ENCODE peak calls at places on chromosome 1, in nine cellular contexts. One of them, this sample, is unnamed.

GRCh38 chr1:162210171-162210570 is 140.7 kb downstream of the NOS1AP start:
- DNase-seq in HuH-7.5: no peak
- DNase-seq in head of caudate nucleus: no peak
- DNase-seq in fibroblast of mammary gland: no peak
- DNase-seq in naive thymus-derived CD4-positive, alpha-beta T cell: no peak
- DNase-seq in stimulated activated CD4-positive, alpha-beta T cell treated with anti-CD3 and anti-CD28 coated beads, Interleukin-4, amount 100 ng/mL, for 24 hours: no peak
- DNase-seq in stimulated activated CD8-positive, alpha-beta memory T cell treated with anti-CD3 and anti-CD28 coated beads, Interleukin-15, amount 100 ng/mL, for 24 hours: no peak
- DNase-seq in NCI-H345: no peak
- DNase-seq in NCI-H524: no peak
- DNase-seq in this sample: no peak

GRCh38 chr1:38082678-38083317 is 36.2 kb upstream of the POU3F1 start:
- DNase-seq in HuH-7.5: no peak
- DNase-seq in head of caudate nucleus: no peak
- DNase-seq in fibroblast of mammary gland: no peak
- DNase-seq in naive thymus-derived CD4-positive, alpha-beta T cell: no peak
- DNase-seq in stimulated activated CD4-positive, alpha-beta T cell treated with anti-CD3 and anti-CD28 coated beads, Interleukin-4, amount 100 ng/mL, for 24 hours: no peak
- DNase-seq in stimulated activated CD8-positive, alpha-beta memory T cell treated with anti-CD3 and anti-CD28 coated beads, Interleukin-15, amount 100 ng/mL, for 24 hours: no peak
- DNase-seq in NCI-H345: no peak
- DNase-seq in NCI-H524: peak; percentile 9
- DNase-seq in this sample: no peak

GRCh38 chr1:53411541-53412152 is 47.6 kb upstream of the DMRTB1 start:
- DNase-seq in HuH-7.5: no peak
- DNase-seq in head of caudate nucleus: no peak
- DNase-seq in fibroblast of mammary gland: no peak
- DNase-seq in naive thymus-derived CD4-positive, alpha-beta T cell: no peak
- DNase-seq in stimulated activated CD4-positive, alpha-beta T cell treated with anti-CD3 and anti-CD28 coated beads, Interleukin-4, amount 100 ng/mL, for 24 hours: no peak
- DNase-seq in stimulated activated CD8-positive, alpha-beta memory T cell treated with anti-CD3 and anti-CD28 coated beads, Interleukin-15, amount 100 ng/mL, for 24 hours: no peak
- DNase-seq in NCI-H345: no peak
- DNase-seq in NCI-H524: no peak
- DNase-seq in this sample: no peak

GRCh38 chr1:151820940-151821339 is 10.7 kb downstream of the RORC start:
- DNase-seq in HuH-7.5: no peak
- DNase-seq in head of caudate nucleus: no peak
- DNase-seq in fibroblast of mammary gland: no peak
- DNase-seq in naive thymus-derived CD4-positive, alpha-beta T cell: no peak
- DNase-seq in stimulated activated CD4-positive, alpha-beta T cell treated with anti-CD3 and anti-CD28 coated beads, Interleukin-4, amount 100 ng/mL, for 24 hours: no peak
- DNase-seq in stimulated activated CD8-positive, alpha-beta memory T cell treated with anti-CD3 and anti-CD28 coated beads, Interleukin-15, amount 100 ng/mL, for 24 hours: no peak
- DNase-seq in NCI-H345: peak; percentile 71
- DNase-seq in NCI-H524: peak; percentile 48
- DNase-seq in this sample: peak; percentile 68

GRCh38 chr1:227654431-227654830 is 80.7 kb downstream of the JMJD4 start:
- DNase-seq in HuH-7.5: no peak
- DNase-seq in head of caudate nucleus: no peak
- DNase-seq in fibroblast of mammary gland: peak; percentile 6
- DNase-seq in naive thymus-derived CD4-positive, alpha-beta T cell: no peak
- DNase-seq in stimulated activated CD4-positive, alpha-beta T cell treated with anti-CD3 and anti-CD28 coated beads, Interleukin-4, amount 100 ng/mL, for 24 hours: no peak
- DNase-seq in stimulated activated CD8-positive, alpha-beta memory T cell treated with anti-CD3 and anti-CD28 coated beads, Interleukin-15, amount 100 ng/mL, for 24 hours: no peak
- DNase-seq in NCI-H345: no peak
- DNase-seq in NCI-H524: no peak
- DNase-seq in this sample: no peak

GRCh38 chr1:69863704-69864103 is 296.0 kb downstream of the LRRC7 start:
- DNase-seq in HuH-7.5: no peak
- DNase-seq in head of caudate nucleus: no peak
- DNase-seq in fibroblast of mammary gland: no peak
- DNase-seq in naive thymus-derived CD4-positive, alpha-beta T cell: no peak
- DNase-seq in stimulated activated CD4-positive, alpha-beta T cell treated with anti-CD3 and anti-CD28 coated beads, Interleukin-4, amount 100 ng/mL, for 24 hours: no peak
- DNase-seq in stimulated activated CD8-positive, alpha-beta memory T cell treated with anti-CD3 and anti-CD28 coated beads, Interleukin-15, amount 100 ng/mL, for 24 hours: no peak
- DNase-seq in NCI-H345: no peak
- DNase-seq in NCI-H524: no peak
- DNase-seq in this sample: no peak

GRCh38 chr1:38776466-38776865 is 83.1 kb downstream of the RRAGC start:
- DNase-seq in HuH-7.5: no peak
- DNase-seq in head of caudate nucleus: no peak
- DNase-seq in fibroblast of mammary gland: no peak
- DNase-seq in naive thymus-derived CD4-positive, alpha-beta T cell: no peak
- DNase-seq in stimulated activated CD4-positive, alpha-beta T cell treated with anti-CD3 and anti-CD28 coated beads, Interleukin-4, amount 100 ng/mL, for 24 hours: no peak
- DNase-seq in stimulated activated CD8-positive, alpha-beta memory T cell treated with anti-CD3 and anti-CD28 coated beads, Interleukin-15, amount 100 ng/mL, for 24 hours: no peak
- DNase-seq in NCI-H345: no peak
- DNase-seq in NCI-H524: no peak
- DNase-seq in this sample: no peak

GRCh38 chr1:88731475-88731874 is 47.4 kb downstream of the PKN2 start:
- DNase-seq in HuH-7.5: no peak
- DNase-seq in head of caudate nucleus: no peak
- DNase-seq in fibroblast of mammary gland: peak; percentile 95
- DNase-seq in naive thymus-derived CD4-positive, alpha-beta T cell: no peak
- DNase-seq in stimulated activated CD4-positive, alpha-beta T cell treated with anti-CD3 and anti-CD28 coated beads, Interleukin-4, amount 100 ng/mL, for 24 hours: no peak
- DNase-seq in stimulated activated CD8-positive, alpha-beta memory T cell treated with anti-CD3 and anti-CD28 coated beads, Interleukin-15, amount 100 ng/mL, for 24 hours: no peak
- DNase-seq in NCI-H345: peak; percentile 39
- DNase-seq in NCI-H524: no peak
- DNase-seq in this sample: peak; percentile 29

GRCh38 chr1:22861764-22862440 is 110.8 kb downstream of the LACTBL1 start:
- DNase-seq in HuH-7.5: peak; percentile 35
- DNase-seq in head of caudate nucleus: peak; percentile 76
- DNase-seq in fibroblast of mammary gland: peak; percentile 75
- DNase-seq in naive thymus-derived CD4-positive, alpha-beta T cell: no peak
- DNase-seq in stimulated activated CD4-positive, alpha-beta T cell treated with anti-CD3 and anti-CD28 coated beads, Interleukin-4, amount 100 ng/mL, for 24 hours: no peak
- DNase-seq in stimulated activated CD8-positive, alpha-beta memory T cell treated with anti-CD3 and anti-CD28 coated beads, Interleukin-15, amount 100 ng/mL, for 24 hours: no peak
- DNase-seq in NCI-H345: no peak
- DNase-seq in NCI-H524: peak; percentile 28
- DNase-seq in this sample: peak; percentile 39

GRCh38 chr1:215665212-215665611 is 98.1 kb downstream of the KCTD3 start:
- DNase-seq in HuH-7.5: no peak
- DNase-seq in head of caudate nucleus: peak; percentile 35
- DNase-seq in fibroblast of mammary gland: peak; percentile 86
- DNase-seq in naive thymus-derived CD4-positive, alpha-beta T cell: no peak
- DNase-seq in stimulated activated CD4-positive, alpha-beta T cell treated with anti-CD3 and anti-CD28 coated beads, Interleukin-4, amount 100 ng/mL, for 24 hours: no peak
- DNase-seq in stimulated activated CD8-positive, alpha-beta memory T cell treated with anti-CD3 and anti-CD28 coated beads, Interleukin-15, amount 100 ng/mL, for 24 hours: no peak
- DNase-seq in NCI-H345: no peak
- DNase-seq in NCI-H524: no peak
- DNase-seq in this sample: no peak

GRCh38 chr1:239810071-239810481 is 281.6 kb upstream of the FMN2 start:
- DNase-seq in HuH-7.5: no peak
- DNase-seq in head of caudate nucleus: no peak
- DNase-seq in fibroblast of mammary gland: peak; percentile 34
- DNase-seq in naive thymus-derived CD4-positive, alpha-beta T cell: no peak
- DNase-seq in stimulated activated CD4-positive, alpha-beta T cell treated with anti-CD3 and anti-CD28 coated beads, Interleukin-4, amount 100 ng/mL, for 24 hours: no peak
- DNase-seq in stimulated activated CD8-positive, alpha-beta memory T cell treated with anti-CD3 and anti-CD28 coated beads, Interleukin-15, amount 100 ng/mL, for 24 hours: no peak
- DNase-seq in NCI-H345: no peak
- DNase-seq in NCI-H524: no peak
- DNase-seq in this sample: no peak

GRCh38 chr1:150192012-150192411 is 42.3 kb downstream of the PLEKHO1 start:
- DNase-seq in HuH-7.5: no peak
- DNase-seq in head of caudate nucleus: no peak
- DNase-seq in fibroblast of mammary gland: peak; percentile 15
- DNase-seq in naive thymus-derived CD4-positive, alpha-beta T cell: no peak
- DNase-seq in stimulated activated CD4-positive, alpha-beta T cell treated with anti-CD3 and anti-CD28 coated beads, Interleukin-4, amount 100 ng/mL, for 24 hours: no peak
- DNase-seq in stimulated activated CD8-positive, alpha-beta memory T cell treated with anti-CD3 and anti-CD28 coated beads, Interleukin-15, amount 100 ng/mL, for 24 hours: no peak
- DNase-seq in NCI-H345: no peak
- DNase-seq in NCI-H524: no peak
- DNase-seq in this sample: no peak

GRCh38 chr1:222757673-222758268 is 20.8 kb downstream of the FAM177B start:
- DNase-seq in HuH-7.5: no peak
- DNase-seq in head of caudate nucleus: no peak
- DNase-seq in fibroblast of mammary gland: peak; percentile 31
- DNase-seq in naive thymus-derived CD4-positive, alpha-beta T cell: no peak
- DNase-seq in stimulated activated CD4-positive, alpha-beta T cell treated with anti-CD3 and anti-CD28 coated beads, Interleukin-4, amount 100 ng/mL, for 24 hours: no peak
- DNase-seq in stimulated activated CD8-positive, alpha-beta memory T cell treated with anti-CD3 and anti-CD28 coated beads, Interleukin-15, amount 100 ng/mL, for 24 hours: no peak
- DNase-seq in NCI-H345: no peak
- DNase-seq in NCI-H524: no peak
- DNase-seq in this sample: no peak